ENCODE peak calls at places on chromosome 19, in four cellular contexts. One of them, this sample, is unnamed.

GRCh38 chr19:3966051-3967017 is 4.6 kb downstream of the DAPK3 start:
- DNase-seq in C1 segment of cervical spinal cord: no peak
- DNase-seq in kidney epithelial cell: no peak
- DNase-seq in CD4-positive, alpha-beta T cell: no peak
- DNase-seq in this sample: no peak

GRCh38 chr19:46727036-46727501 is 10.2 kb upstream of the PRKD2 start:
- DNase-seq in C1 segment of cervical spinal cord: no peak
- DNase-seq in kidney epithelial cell: no peak
- DNase-seq in CD4-positive, alpha-beta T cell: no peak
- DNase-seq in this sample: no peak

GRCh38 chr19:14002571-14003278 is 3.4 kb downstream of the RFX1 start:
- DNase-seq in C1 segment of cervical spinal cord: no peak
- DNase-seq in kidney epithelial cell: no peak
- DNase-seq in CD4-positive, alpha-beta T cell: no peak
- DNase-seq in this sample: no peak

GRCh38 chr19:39542198-39542597 is 2.2 kb upstream of the EID2 start:
- DNase-seq in C1 segment of cervical spinal cord: no peak
- DNase-seq in kidney epithelial cell: no peak
- DNase-seq in CD4-positive, alpha-beta T cell: no peak
- DNase-seq in this sample: no peak

GRCh38 chr19:35909684-35910035 is 1.6 kb upstream of the TYROBP start:
- DNase-seq in C1 segment of cervical spinal cord: no peak
- DNase-seq in kidney epithelial cell: no peak
- DNase-seq in CD4-positive, alpha-beta T cell: no peak
- DNase-seq in this sample: no peak

GRCh38 chr19:53102186-53102585 is 1.0 kb downstream of the ZNF160 start:
- DNase-seq in C1 segment of cervical spinal cord: no peak
- DNase-seq in kidney epithelial cell: no peak
- DNase-seq in CD4-positive, alpha-beta T cell: no peak
- DNase-seq in this sample: no peak

GRCh38 chr19:33064117-33064777 is 441 bp downstream of the RHPN2 start:
- DNase-seq in C1 segment of cervical spinal cord: no peak
- DNase-seq in kidney epithelial cell: no peak
- DNase-seq in CD4-positive, alpha-beta T cell: no peak
- DNase-seq in this sample: no peak

GRCh38 chr19:19381007-19381926 is 24.2 kb upstream of the GATAD2A start:
- DNase-seq in C1 segment of cervical spinal cord: no peak
- DNase-seq in kidney epithelial cell: no peak
- DNase-seq in CD4-positive, alpha-beta T cell: no peak
- DNase-seq in this sample: no peak

GRCh38 chr19:18848860-18849661 is 17.3 kb downstream of the UPF1 start:
- DNase-seq in C1 segment of cervical spinal cord: peak
- DNase-seq in kidney epithelial cell: no peak
- DNase-seq in CD4-positive, alpha-beta T cell: no peak
- DNase-seq in this sample: peak

GRCh38 chr19:54420383-54421168 is 5.3 kb downstream of the TTYH1 start:
- DNase-seq in C1 segment of cervical spinal cord: peak
- DNase-seq in kidney epithelial cell: no peak
- DNase-seq in CD4-positive, alpha-beta T cell: no peak
- DNase-seq in this sample: peak